ENCODE peak calls at places on chromosome 5, in five cellular contexts. One of them, this sample, is unnamed.

GRCh38 chr5:179344301-179345178 is 721 bp downstream of the ADAMTS2 start:
- DNase-seq in GM12891: no peak
- DNase-seq in HepG2: no peak
- DNase-seq in H1: peak
- DNase-seq in GM12878: no peak
- DNase-seq in this sample: no peak

GRCh38 chr5:140240987-140241706 is 61.8 kb downstream of the PFDN1 start:
- DNase-seq in GM12891: no peak
- DNase-seq in HepG2: peak
- DNase-seq in H1: peak
- DNase-seq in GM12878: no peak
- DNase-seq in this sample: no peak

GRCh38 chr5:92553326-92553725 is 1027.7 kb downstream of the NR2F1-AS1 start:
- DNase-seq in GM12891: no peak
- DNase-seq in HepG2: no peak
- DNase-seq in H1: no peak
- DNase-seq in GM12878: no peak
- DNase-seq in this sample: no peak

GRCh38 chr5:149658299-149658698 is 71.8 kb upstream of the PPARGC1B start:
- DNase-seq in GM12891: no peak
- DNase-seq in HepG2: no peak
- DNase-seq in H1: no peak
- DNase-seq in GM12878: no peak
- DNase-seq in this sample: no peak

GRCh38 chr5:149439899-149440655 is 61.0 kb upstream of the IL17B start:
- DNase-seq in GM12891: no peak
- DNase-seq in HepG2: peak
- DNase-seq in H1: no peak
- DNase-seq in GM12878: no peak
- DNase-seq in this sample: no peak

GRCh38 chr5:55232985-55233928 is at the start of gene CCNO:
- DNase-seq in GM12891: peak
- DNase-seq in HepG2: peak
- DNase-seq in H1: peak
- DNase-seq in GM12878: no peak
- DNase-seq in this sample: no peak

GRCh38 chr5:42825422-42826148 is 13.9 kb upstream of the SELENOP start:
- DNase-seq in GM12891: no peak
- DNase-seq in HepG2: peak
- DNase-seq in H1: no peak
- DNase-seq in GM12878: no peak
- DNase-seq in this sample: no peak

GRCh38 chr5:58240286-58240685 is 219.6 kb downstream of the PLK2 start:
- DNase-seq in GM12891: no peak
- DNase-seq in HepG2: no peak
- DNase-seq in H1: no peak
- DNase-seq in GM12878: no peak
- DNase-seq in this sample: no peak

GRCh38 chr5:139851558-139851957 is 56.0 kb downstream of the PSD2 start:
- DNase-seq in GM12891: no peak
- DNase-seq in HepG2: no peak
- DNase-seq in H1: no peak
- DNase-seq in GM12878: no peak
- DNase-seq in this sample: no peak

GRCh38 chr5:43993634-43994395 is 390.8 kb downstream of the NNT start:
- DNase-seq in GM12891: no peak
- DNase-seq in HepG2: peak
- DNase-seq in H1: no peak
- DNase-seq in GM12878: no peak
- DNase-seq in this sample: no peak

GRCh38 chr5:139445325-139446170 is 6.2 kb upstream of the DNAJC18 start:
- DNase-seq in GM12891: no peak
- DNase-seq in HepG2: no peak
- DNase-seq in H1: no peak
- DNase-seq in GM12878: no peak
- DNase-seq in this sample: no peak

GRCh38 chr5:94893404-94894145 is 275.1 kb downstream of the SLF1 start:
- DNase-seq in GM12891: no peak
- DNase-seq in HepG2: no peak
- DNase-seq in H1: no peak
- DNase-seq in GM12878: no peak
- DNase-seq in this sample: no peak

GRCh38 chr5:123514615-123515355 is 2.8 kb downstream of the CSNK1G3 start:
- DNase-seq in GM12891: no peak
- DNase-seq in HepG2: peak
- DNase-seq in H1: no peak
- DNase-seq in GM12878: no peak
- DNase-seq in this sample: no peak

GRCh38 chr5:151128817-151129216 is 28.8 kb downstream of the ANXA6 start:
- DNase-seq in GM12891: no peak
- DNase-seq in HepG2: no peak
- DNase-seq in H1: no peak
- DNase-seq in GM12878: no peak
- DNase-seq in this sample: no peak

GRCh38 chr5:122957457-122957856 is 79.1 kb downstream of the PPIC start:
- DNase-seq in GM12891: no peak
- DNase-seq in HepG2: no peak
- DNase-seq in H1: no peak
- DNase-seq in GM12878: no peak
- DNase-seq in this sample: no peak

GRCh38 chr5:140794594-140795258 is at the start of gene PCDHA2:
- DNase-seq in GM12891: no peak
- DNase-seq in HepG2: no peak
- DNase-seq in H1: peak
- DNase-seq in GM12878: no peak
- DNase-seq in this sample: no peak

GRCh38 chr5:669111-669841 is 23.9 kb downstream of the TPPP start:
- DNase-seq in GM12891: peak
- DNase-seq in HepG2: peak
- DNase-seq in H1: peak
- DNase-seq in GM12878: no peak
- DNase-seq in this sample: no peak

GRCh38 chr5:144187699-144188294 is 17.1 kb downstream of the KCTD16 start:
- DNase-seq in GM12891: peak
- DNase-seq in HepG2: peak
- DNase-seq in H1: no peak
- DNase-seq in GM12878: peak
- DNase-seq in this sample: peak

GRCh38 chr5:83035373-83036170 is 41.6 kb downstream of the TMEM167A start:
- DNase-seq in GM12891: no peak
- DNase-seq in HepG2: no peak
- DNase-seq in H1: no peak
- DNase-seq in GM12878: no peak
- DNase-seq in this sample: no peak

GRCh38 chr5:59620535-59621212 is 272.9 kb downstream of the PDE4D start:
- DNase-seq in GM12891: no peak
- DNase-seq in HepG2: no peak
- DNase-seq in H1: no peak
- DNase-seq in GM12878: no peak
- DNase-seq in this sample: no peak

GRCh38 chr5:55521903-55522302 is 12.9 kb downstream of the PLPP1 start:
- DNase-seq in GM12891: no peak
- DNase-seq in HepG2: no peak
- DNase-seq in H1: no peak
- DNase-seq in GM12878: no peak
- DNase-seq in this sample: no peak

GRCh38 chr5:151036556-151036955 is 16.2 kb downstream of the GPX3 start:
- DNase-seq in GM12891: no peak
- DNase-seq in HepG2: no peak
- DNase-seq in H1: no peak
- DNase-seq in GM12878: no peak
- DNase-seq in this sample: no peak

GRCh38 chr5:115484368-115484767 is 60.2 kb downstream of the FEM1C start:
- DNase-seq in GM12891: no peak
- DNase-seq in HepG2: no peak
- DNase-seq in H1: no peak
- DNase-seq in GM12878: no peak
- DNase-seq in this sample: no peak

GRCh38 chr5:68669864-68670263 is 423.9 kb upstream of the SLC30A5 start:
- DNase-seq in GM12891: no peak
- DNase-seq in HepG2: no peak
- DNase-seq in H1: no peak
- DNase-seq in GM12878: no peak
- DNase-seq in this sample: no peak

DNA sequence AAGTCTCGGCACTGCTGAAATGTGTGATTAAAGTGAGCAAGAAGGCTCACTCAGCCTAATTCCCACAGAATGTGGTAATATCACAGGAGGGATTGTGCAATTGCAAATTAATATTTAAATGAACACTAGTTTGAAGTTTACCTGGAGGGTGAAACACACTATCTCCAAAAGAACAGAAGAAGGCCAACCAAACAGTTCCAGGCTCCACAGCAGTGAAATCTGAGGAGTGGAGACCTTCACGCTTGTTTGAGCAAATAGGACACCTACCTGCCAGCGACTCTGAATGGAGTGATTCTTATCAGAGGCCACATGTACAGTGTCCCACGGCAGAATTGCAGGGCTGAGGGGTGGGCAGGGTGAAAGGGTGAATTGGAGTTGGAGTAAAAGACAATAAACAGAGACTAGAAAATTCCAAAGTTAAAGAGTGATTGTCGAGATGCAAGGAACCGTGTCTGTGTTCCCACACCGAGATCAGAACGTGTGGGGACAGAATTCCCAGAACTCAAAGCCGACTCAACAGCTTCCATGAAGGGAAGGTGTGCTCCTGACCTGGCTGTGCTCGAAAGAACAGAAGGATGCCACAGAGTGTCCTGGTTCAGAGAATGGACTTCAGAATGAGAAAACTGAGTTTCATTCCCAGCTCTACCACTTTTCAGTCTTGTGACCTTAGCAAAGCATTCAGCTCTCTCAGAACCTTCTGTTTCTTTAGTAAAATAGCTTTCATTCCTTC is 420.2 kb upstream of the SLC30A5 start:
- DNase-seq in GM12891: no peak
- DNase-seq in HepG2: peak
- DNase-seq in H1: no peak
- DNase-seq in GM12878: no peak
- DNase-seq in this sample: no peak
- TF ChIP-seq POLR2A in GM12891: no peak
- TF ChIP-seq POLR2A in HepG2: no peak
- TF ChIP-seq POLR2A in H1: no peak
- TF ChIP-seq POLR2A in GM12878: no peak
- TF ChIP-seq POLR2A in this sample: no peak

GRCh38 chr5:126233256-126233655 is 190.0 kb upstream of the GRAMD2B start:
- DNase-seq in GM12891: no peak
- DNase-seq in HepG2: no peak
- DNase-seq in H1: no peak
- DNase-seq in GM12878: no peak
- DNase-seq in this sample: no peak

GRCh38 chr5:126228934-126229333 is 194.3 kb upstream of the GRAMD2B start:
- DNase-seq in GM12891: no peak
- DNase-seq in HepG2: no peak
- DNase-seq in H1: no peak
- DNase-seq in GM12878: no peak
- DNase-seq in this sample: no peak

GRCh38 chr5:126235628-126236027 is 187.6 kb upstream of the GRAMD2B start:
- DNase-seq in GM12891: no peak
- DNase-seq in HepG2: no peak
- DNase-seq in H1: no peak
- DNase-seq in GM12878: no peak
- DNase-seq in this sample: no peak

DNA sequence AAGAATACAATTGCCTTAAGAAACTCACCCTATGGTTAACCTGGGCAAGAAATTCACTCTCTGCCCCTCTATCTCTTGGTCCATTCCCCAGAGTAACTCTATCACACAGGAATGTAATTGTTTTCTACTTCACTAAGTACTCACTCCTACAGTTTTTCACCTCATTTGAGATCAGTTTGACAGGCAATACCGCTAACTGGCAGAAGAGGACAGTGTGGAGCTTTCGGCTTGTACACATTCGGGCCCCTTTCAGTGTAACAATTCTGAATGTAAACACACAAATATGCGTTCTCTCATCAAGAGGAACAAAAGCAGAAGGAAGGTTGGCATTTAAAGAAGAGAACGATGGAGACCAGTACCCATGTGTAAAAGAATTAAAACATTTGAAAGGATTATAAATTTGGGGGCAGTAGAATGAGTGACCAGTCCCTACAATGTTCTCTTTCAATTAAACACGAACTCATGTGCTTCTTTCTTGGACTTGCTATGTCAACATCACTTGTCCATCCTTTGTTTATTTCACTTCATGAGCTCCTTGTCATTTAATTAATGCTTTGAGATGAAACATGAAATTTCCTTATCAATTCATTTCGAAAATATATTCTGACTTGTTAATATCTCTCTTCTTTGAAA is 188.5 kb upstream of the GRAMD2B start:
- DNase-seq in GM12891: no peak
- DNase-seq in HepG2: peak
- DNase-seq in H1: peak
- DNase-seq in GM12878: no peak
- DNase-seq in this sample: no peak
- TF ChIP-seq TAF1 in GM12891: no peak
- TF ChIP-seq TAF1 in HepG2: no peak
- TF ChIP-seq TAF1 in H1: no peak
- TF ChIP-seq TAF1 in GM12878: no peak
- TF ChIP-seq TAF1 in this sample: no peak

GRCh38 chr5:180360078-180360957 is 7.2 kb upstream of the GFPT2 start:
- DNase-seq in GM12891: no peak
- DNase-seq in HepG2: no peak
- DNase-seq in H1: no peak
- DNase-seq in GM12878: no peak
- DNase-seq in this sample: no peak

GRCh38 chr5:180358694-180359093 is 5.6 kb upstream of the GFPT2 start:
- DNase-seq in GM12891: no peak
- DNase-seq in HepG2: no peak
- DNase-seq in H1: no peak
- DNase-seq in GM12878: no peak
- DNase-seq in this sample: no peak

GRCh38 chr5:180353963-180354574 is 933 bp upstream of the GFPT2 start:
- DNase-seq in GM12891: no peak
- DNase-seq in HepG2: no peak
- DNase-seq in H1: no peak
- DNase-seq in GM12878: no peak
- DNase-seq in this sample: no peak

GRCh38 chr5:180354966-180355365 is 1.8 kb upstream of the GFPT2 start:
- DNase-seq in GM12891: no peak
- DNase-seq in HepG2: no peak
- DNase-seq in H1: no peak
- DNase-seq in GM12878: no peak
- DNase-seq in this sample: no peak

DNA sequence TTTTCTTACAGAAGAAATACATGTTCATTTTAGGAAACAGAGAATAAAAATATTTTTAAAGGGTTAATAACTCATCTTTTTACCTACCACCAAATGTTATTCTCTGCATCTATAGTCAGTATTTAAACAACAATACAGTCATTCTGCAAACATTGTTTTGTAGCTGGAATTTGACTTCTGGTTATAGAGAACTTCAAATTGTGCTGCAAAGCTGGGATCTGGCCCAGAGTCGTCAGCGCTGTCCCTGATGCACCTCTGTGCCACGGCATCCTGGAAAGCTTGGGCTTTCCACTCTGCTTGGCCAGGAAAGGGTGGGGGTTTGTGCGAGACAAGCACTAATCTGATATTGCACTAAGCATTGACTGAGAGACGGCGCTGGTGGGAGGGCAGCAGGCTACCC is 5.0 kb upstream of the GFPT2 start:
- DNase-seq in GM12891: no peak
- DNase-seq in HepG2: no peak
- DNase-seq in H1: no peak
- DNase-seq in GM12878: no peak
- DNase-seq in this sample: no peak
- TF ChIP-seq POLR2AphosphoS5 in GM12891: no peak
- TF ChIP-seq POLR2AphosphoS5 in HepG2: no peak
- TF ChIP-seq POLR2AphosphoS5 in H1: no peak
- TF ChIP-seq POLR2AphosphoS5 in GM12878: no peak
- TF ChIP-seq POLR2AphosphoS5 in this sample: no peak

GRCh38 chr5:111092062-111092853 is at the start of gene WDR36:
- DNase-seq in GM12891: peak
- DNase-seq in HepG2: peak
- DNase-seq in H1: peak
- DNase-seq in GM12878: peak
- DNase-seq in this sample: peak
- TF ChIP-seq POLR2A in GM12891: peak
- TF ChIP-seq POLR2A in HepG2: peak
- TF ChIP-seq POLR2A in H1: peak
- TF ChIP-seq POLR2A in GM12878: peak
- TF ChIP-seq POLR2A in this sample: peak

This sample was measured in GM12892.